ENCODE peak calls at places on chromosomes 2 and 18, in seven cellular contexts. W is K562, A is HCT116, K is SK-N-SH, R is Panc1, B is H1, Q is GM12878. L is an unnamed sample.

GRCh38 chr2:98869272-98869641 is 66.8 kb downstream of the CRACDL start:
- DNase-seq in B (no peak), W (no peak), K (no peak), Q (no peak), R (no peak), A (no peak), L (peak)

GRCh38 chr18:80023173-80023572 is 11.1 kb upstream of the RBFA start:
- DNase-seq in A (peak), W (peak), Q (no peak), R (no peak), B (no peak), K (no peak), L (no peak)

GRCh38 chr2:150341982-150342680 is 145.3 kb downstream of the RND3 start:
- DNase-seq in R (no peak), W (no peak), Q (no peak), A (no peak), B (no peak), K (no peak), L (no peak)

GRCh38 chr2:151730242-151730975 is 3.9 kb downstream of the NEB start:
- DNase-seq in A (no peak), Q (no peak), W (no peak), B (no peak), K (no peak), R (no peak), L (no peak)

GRCh38 chr2:65204461-65205230 is 23.0 kb upstream of the ACTR2 start:
- DNase-seq in K (no peak), W (no peak), A (no peak), B (no peak), R (no peak), Q (no peak), L (no peak)

GRCh38 chr2:200125463-200125862 is 170.1 kb downstream of the MAIP1 start:
- DNase-seq in Q (no peak), K (no peak), W (no peak), R (no peak), B (no peak), A (no peak), L (no peak)

GRCh38 chr2:18208956-18209355 is 330.5 kb downstream of the KCNS3 start:
- DNase-seq in A (no peak), K (no peak), B (no peak), W (no peak), R (no peak), Q (no peak), L (no peak)

GRCh38 chr2:207600211-207600610 is 25.0 kb downstream of the METTL21A start:
- DNase-seq in B (no peak), W (no peak), Q (no peak), R (no peak), K (no peak), A (no peak), L (no peak)

GRCh38 chr18:63878343-63878742 is 9.2 kb upstream of the SERPINB2 start:
- DNase-seq in Q (no peak), R (no peak), B (no peak), W (no peak), K (no peak), A (no peak), L (no peak)

GRCh38 chr2:224984641-224985040 is 57.6 kb downstream of the DOCK10 start:
- DNase-seq in A (no peak), B (no peak), Q (no peak), R (no peak), K (no peak), W (no peak), L (no peak)

GRCh38 chr18:43080671-43081070 is 34.8 kb downstream of the RIT2 start:
- DNase-seq in B (no peak), R (no peak), A (no peak), Q (no peak), K (no peak), W (no peak), L (no peak)

GRCh38 chr2:143852748-143853147 is 667.2 kb downstream of the ZEB2 start:
- DNase-seq in R (no peak), W (no peak), B (peak), Q (no peak), K (no peak), A (no peak), L (no peak)

GRCh38 chr18:2606335-2606734 is 35.0 kb downstream of the NDC80 start:
- DNase-seq in B (no peak), R (no peak), Q (no peak), W (no peak), A (no peak), K (no peak), L (no peak)

GRCh38 chr2:85132392-85132791 is 800 bp upstream of the TCF7L1 start:
- DNase-seq in A (no peak), Q (no peak), K (peak), R (no peak), B (no peak), W (no peak), L (no peak)

GRCh38 chr2:29218550-29219125 is 103.4 kb downstream of the CLIP4 start:
- DNase-seq in B (no peak), W (no peak), A (no peak), K (no peak), Q (no peak), R (no peak), L (no peak)

GRCh38 chr2:23411752-23412431 is 26.9 kb downstream of the KLHL29 start:
- DNase-seq in A (no peak), Q (no peak), B (no peak), W (no peak), R (no peak), K (no peak), L (no peak)

GRCh38 chr2:71801969-71802368 is 345.7 kb downstream of the CYP26B1 start:
- DNase-seq in R (no peak), B (peak), K (peak), W (peak), A (peak), Q (no peak), L (peak)

GRCh38 chr2:241215421-241215820 is 26.9 kb downstream of the ANO7 start:
- DNase-seq in R (no peak), A (no peak), W (no peak), Q (no peak), B (no peak), K (no peak), L (no peak)

GRCh38 chr2:203446780-203447179 is 88.3 kb downstream of the RAPH1 start:
- DNase-seq in K (no peak), R (no peak), A (no peak), Q (no peak), W (no peak), B (no peak), L (no peak)

GRCh38 chr2:144194331-144195071 is 325.4 kb downstream of the ZEB2 start:
- DNase-seq in A (no peak), Q (no peak), B (no peak), W (no peak), R (no peak), K (no peak), L (no peak)

GRCh38 chr2:213920014-213920413 is 490.8 kb upstream of the VWC2L start:
- DNase-seq in W (no peak), B (no peak), K (no peak), Q (no peak), A (no peak), R (no peak), L (no peak)

GRCh38 chr2:127096718-127097470 is 10.1 kb downstream of the BIN1 start:
- DNase-seq in W (no peak), A (no peak), B (no peak), Q (no peak), K (no peak), R (no peak), L (no peak)

GRCh38 chr2:7133521-7133920 is 216.3 kb downstream of the RNF144A start:
- DNase-seq in R (no peak), A (no peak), W (no peak), Q (no peak), K (peak), B (no peak), L (peak)

GRCh38 chr18:65592419-65592818 is 158.4 kb upstream of the CDH7 start:
- DNase-seq in B (no peak), K (no peak), A (no peak), R (no peak), W (no peak), Q (no peak), L (no peak)

GRCh38 chr2:20093263-20094141 is 42.1 kb upstream of the LAPTM4A start:
- DNase-seq in W (no peak), K (peak), R (no peak), Q (no peak), B (peak), A (peak), L (peak)

GRCh38 chr2:222891890-222892289 is 31.1 kb downstream of the ACSL3 start:
- DNase-seq in A (no peak), B (no peak), R (no peak), Q (no peak), K (no peak), W (no peak), L (no peak)

GRCh38 chr2:69465513-69466456 is 28.6 kb upstream of the NFU1 start:
- DNase-seq in W (no peak), Q (no peak), B (no peak), R (no peak), K (no peak), A (no peak), L (no peak)

GRCh38 chr2:85741811-85742507 is 11.8 kb upstream of the ATOH8 start:
- DNase-seq in B (no peak), W (no peak), K (peak), Q (no peak), A (no peak), R (no peak), L (peak)

GRCh38 chr2:74935883-74936483 is 22.5 kb upstream of the POLE4 start:
- DNase-seq in Q (no peak), K (no peak), R (no peak), B (no peak), W (no peak), A (no peak), L (no peak)

GRCh38 chr18:24741961-24742738 is 281.7 kb downstream of the HRH4 start:
- DNase-seq in Q (no peak), W (no peak), A (no peak), B (no peak), R (no peak), K (no peak), L (no peak)

GRCh38 chr2:197286805-197287595 is 23.6 kb downstream of the ANKRD44 start:
- DNase-seq in B (no peak), R (peak), W (no peak), A (no peak), Q (no peak), K (no peak), L (peak)

GRCh38 chr2:190561091-190561490 is 26.6 kb upstream of the NEMP2 start:
- DNase-seq in B (no peak), Q (no peak), W (no peak), K (no peak), R (no peak), A (no peak), L (no peak)

GRCh38 chr2:190564838-190565237 is 30.3 kb upstream of the NEMP2 start:
- DNase-seq in K (no peak), Q (no peak), A (no peak), W (no peak), R (no peak), B (no peak), L (no peak)

GRCh38 chr2:190563109-190563508 is 28.6 kb upstream of the NEMP2 start:
- DNase-seq in K (no peak), Q (no peak), B (no peak), A (no peak), R (no peak), W (peak), L (no peak)

GRCh38 chr2:190562121-190562520 is 27.6 kb upstream of the NEMP2 start:
- DNase-seq in B (no peak), R (no peak), Q (no peak), A (no peak), K (no peak), W (no peak), L (no peak)
- TF ChIP-seq SIN3A in B (no peak), R (no peak), Q (no peak), A (no peak), K (no peak), W (no peak), L (no peak)

DNA sequence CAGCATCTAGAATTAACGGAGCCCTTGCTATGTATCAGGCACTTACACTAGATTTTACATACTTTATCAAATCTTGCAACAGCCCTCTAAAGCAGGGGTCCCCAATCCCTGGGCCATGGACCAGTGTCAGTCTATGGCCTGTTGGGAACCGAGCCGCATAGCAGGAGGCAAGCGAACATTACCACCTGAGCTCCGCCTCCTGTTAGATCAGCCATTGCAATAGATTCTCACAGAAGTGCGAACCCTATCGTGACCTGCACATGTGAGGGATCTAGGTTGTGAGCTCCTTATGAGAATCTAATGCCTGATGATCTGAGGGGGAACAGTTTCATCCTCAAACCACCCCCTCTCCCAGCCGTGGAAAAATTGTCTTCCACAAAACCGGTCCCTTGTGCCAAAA is 13.4 kb downstream of the DNAJB2 start:
- DNase-seq in B (no peak), W (no peak), Q (no peak), K (no peak), R (no peak), A (no peak), L (no peak)
- TF ChIP-seq SIN3A in B (no peak), W (no peak), Q (no peak), K (no peak), R (no peak), A (no peak), L (no peak)

GRCh38 chr18:36078751-36079529 is 11.6 kb upstream of the RPRD1A start:
- DNase-seq in R (no peak), A (no peak), B (no peak), K (no peak), Q (no peak), W (no peak), L (peak)

GRCh38 chr18:36074435-36074834 is 7.1 kb upstream of the RPRD1A start:
- DNase-seq in K (no peak), Q (no peak), R (no peak), A (no peak), W (no peak), B (no peak), L (no peak)

GRCh38 chr18:36073676-36074075 is 6.3 kb upstream of the RPRD1A start:
- DNase-seq in K (no peak), W (no peak), R (no peak), Q (no peak), B (no peak), A (no peak), L (no peak)

GRCh38 chr18:36075862-36076587 is 8.7 kb upstream of the RPRD1A start:
- DNase-seq in Q (peak), K (no peak), R (peak), A (no peak), W (no peak), B (no peak), L (peak)
- TF ChIP-seq SIN3A in Q (no peak), K (no peak), R (no peak), A (no peak), W (no peak), B (no peak), L (no peak)

DNA sequence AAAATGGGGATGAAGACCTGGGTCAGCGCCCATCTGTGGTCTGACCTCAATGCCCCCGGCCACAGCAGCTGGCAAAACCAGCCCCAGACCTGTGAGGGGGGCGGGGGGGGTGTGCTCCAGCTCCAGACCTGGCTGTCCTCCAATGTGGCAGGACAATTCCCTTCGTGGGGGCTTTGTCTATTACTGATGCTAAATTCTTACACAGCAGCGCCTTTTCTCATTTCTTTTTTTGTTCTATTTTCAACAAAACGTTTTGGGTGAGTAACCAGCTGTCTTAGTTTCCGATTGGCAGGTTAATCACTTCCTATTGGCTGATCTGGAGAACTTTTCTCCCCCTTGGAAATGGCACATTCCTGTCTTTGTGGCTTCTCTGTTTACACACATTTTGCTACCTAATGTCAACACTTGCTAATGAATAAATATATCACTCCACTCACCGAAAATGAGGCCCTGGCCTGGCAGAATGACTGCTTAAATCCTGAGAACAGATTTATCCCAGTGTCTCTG is 4.4 kb downstream of the SMAD7 start:
- DNase-seq in Q (no peak), B (no peak), W (no peak), A (no peak), K (peak), R (no peak), L (peak)
- TF ChIP-seq SIN3A in Q (no peak), B (no peak), W (no peak), A (no peak), K (no peak), R (no peak), L (peak)

GRCh38 chr2:236963631-236964030 is 122.1 kb upstream of the COPS8 start:
- DNase-seq in W (no peak), K (no peak), R (no peak), A (no peak), Q (no peak), B (no peak), L (no peak)
- TF ChIP-seq SIN3A in W (no peak), K (no peak), R (no peak), A (no peak), Q (no peak), B (no peak), L (no peak)

DNA sequence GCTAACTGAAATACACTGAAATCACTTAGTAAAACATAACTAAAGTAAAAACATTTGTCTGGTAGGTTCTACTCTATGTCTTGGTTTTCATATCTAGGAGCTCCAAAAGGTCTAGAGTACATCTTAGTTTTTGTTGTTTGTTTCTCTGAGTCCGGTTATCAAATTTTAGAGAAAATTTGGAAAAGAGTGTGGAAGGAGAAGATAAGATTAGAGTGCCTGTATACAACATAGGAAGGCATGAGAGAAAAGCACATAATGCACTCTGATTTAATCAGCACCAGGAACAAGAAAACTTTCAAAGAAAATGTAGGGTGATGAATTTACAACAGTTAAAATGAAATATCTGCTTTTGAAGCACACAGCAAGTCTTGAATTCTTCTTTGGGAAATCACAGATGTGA is 477.6 kb upstream of the GCFC2 start:
- DNase-seq in R (no peak), K (no peak), Q (no peak), B (no peak), W (no peak), A (no peak), L (no peak)
- TF ChIP-seq SIN3A in R (no peak), K (no peak), Q (no peak), B (no peak), W (no peak), A (no peak), L (no peak)

DNA sequence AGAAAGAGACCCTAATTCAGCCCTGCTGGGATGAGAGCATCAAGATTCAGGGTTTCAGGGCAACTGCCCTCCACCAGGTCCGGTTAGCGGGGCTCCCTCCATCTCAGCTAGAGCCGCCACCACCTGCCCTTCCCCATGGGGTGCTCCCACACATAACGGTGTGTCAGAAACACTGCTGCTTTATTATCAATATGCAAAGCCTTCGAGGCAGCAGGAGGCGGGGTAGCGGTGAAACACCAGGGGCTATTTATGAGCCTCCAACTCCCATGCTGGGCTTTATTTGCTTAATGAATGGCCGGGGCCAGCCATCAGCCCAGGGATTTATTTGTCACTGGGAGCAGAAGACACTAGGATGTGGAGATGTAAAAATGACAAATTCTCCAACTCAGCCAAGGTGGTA is 109.8 kb downstream of the GALNT14 start:
- DNase-seq in A (no peak), Q (no peak), B (no peak), R (no peak), W (no peak), K (no peak), L (no peak)
- TF ChIP-seq SIN3A in A (no peak), Q (no peak), B (no peak), R (no peak), W (no peak), K (no peak), L (no peak)

DNA sequence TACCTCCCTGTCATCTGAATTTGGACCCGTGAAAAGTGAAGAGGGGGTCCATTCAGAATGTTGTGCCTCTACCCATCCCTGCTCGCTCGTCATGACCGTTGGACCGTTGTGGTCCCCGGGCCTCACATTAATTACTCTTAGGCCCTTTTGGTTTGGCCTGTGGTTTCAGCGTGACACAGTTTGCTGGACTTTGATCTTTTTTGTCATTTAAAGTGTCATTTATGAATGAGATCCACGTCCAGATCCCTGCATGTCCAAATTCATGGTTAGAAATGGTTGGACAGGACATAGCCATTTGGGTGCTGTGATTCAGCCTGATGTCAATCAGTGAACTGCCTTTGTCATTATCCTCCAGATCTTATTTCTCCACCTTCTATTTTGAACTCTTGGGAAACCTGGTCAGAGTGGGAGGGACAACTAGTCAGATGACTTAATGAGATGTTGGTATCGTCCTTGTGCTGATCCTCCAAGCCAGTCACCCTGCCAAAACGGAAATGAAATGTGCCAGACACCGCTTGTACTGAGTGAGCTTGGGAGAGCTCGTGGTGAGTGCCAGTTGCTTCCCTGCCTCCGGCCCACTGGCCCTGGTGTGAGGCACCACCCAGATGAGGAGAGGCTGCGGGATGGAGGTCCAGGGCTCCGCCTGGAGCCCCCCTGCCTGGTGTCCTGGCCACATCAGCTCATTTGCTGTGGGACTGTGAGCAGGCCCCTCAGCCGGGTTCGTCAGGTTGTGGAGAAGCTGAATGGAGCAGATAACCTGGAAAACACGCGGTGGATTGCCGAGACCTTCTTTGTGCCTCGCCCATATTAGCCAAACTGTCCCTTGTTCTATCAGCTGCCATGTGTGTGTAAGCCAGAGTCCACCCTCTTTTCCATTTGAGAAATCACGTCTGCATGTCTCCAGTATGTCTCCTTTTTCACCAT is 70.0 kb downstream of the DGKD start:
- DNase-seq in R (no peak), K (no peak), Q (no peak), W (no peak), A (no peak), B (no peak), L (no peak)
- TF ChIP-seq SIN3A in R (no peak), K (no peak), Q (no peak), W (no peak), A (no peak), B (no peak), L (no peak)